ENCODE peak calls at places on chromosomes 7 and 10, in six cellular contexts. One of them, this sample, is unnamed. For H3K9me3, the result is how much of the 10 kb centered on the place peaks cover.

GRCh38 chr7:20191044-20191867 is 25.9 kb downstream of the MACC1 start:
- DNase-seq in endodermal cell: peak
- DNase-seq in testis: no peak
- DNase-seq in aorta: no peak
- DNase-seq in lung: no peak
- DNase-seq in left ventricle myocardium inferior: no peak
- DNase-seq in this sample: no peak

GRCh38 chr7:77696643-77697534 is 630 bp downstream of the RSBN1L start:
- DNase-seq in endodermal cell: peak
- DNase-seq in testis: peak
- DNase-seq in aorta: peak
- DNase-seq in lung: peak
- DNase-seq in left ventricle myocardium inferior: peak
- DNase-seq in this sample: peak

GRCh38 chr7:314853-315252 is 24.9 kb downstream of the FOXL3 start:
- DNase-seq in endodermal cell: no peak
- DNase-seq in testis: no peak
- DNase-seq in aorta: no peak
- DNase-seq in lung: no peak
- DNase-seq in left ventricle myocardium inferior: no peak
- DNase-seq in this sample: no peak

GRCh38 chr10:27481486-27481885 is 22.6 kb upstream of the RAB18 start:
- DNase-seq in endodermal cell: no peak
- DNase-seq in testis: no peak
- DNase-seq in aorta: no peak
- DNase-seq in lung: no peak
- DNase-seq in left ventricle myocardium inferior: no peak
- DNase-seq in this sample: no peak

GRCh38 chr10:22325948-22326702 is 5.2 kb downstream of the BMI1 start:
- DNase-seq in endodermal cell: no peak
- DNase-seq in testis: peak
- DNase-seq in aorta: peak
- DNase-seq in lung: no peak
- DNase-seq in left ventricle myocardium inferior: no peak
- DNase-seq in this sample: no peak

GRCh38 chr7:27948856-27949255 is 208.9 kb downstream of the TAX1BP1 start:
- DNase-seq in endodermal cell: no peak
- DNase-seq in testis: no peak
- DNase-seq in aorta: no peak
- DNase-seq in lung: no peak
- DNase-seq in left ventricle myocardium inferior: no peak
- DNase-seq in this sample: no peak

GRCh38 chr10:92567952-92568600 is 5.8 kb downstream of the IDE start:
- DNase-seq in endodermal cell: no peak
- DNase-seq in testis: no peak
- DNase-seq in aorta: no peak
- DNase-seq in lung: no peak
- DNase-seq in left ventricle myocardium inferior: no peak
- DNase-seq in this sample: no peak

GRCh38 chr10:84159076-84159475 is 14.5 kb upstream of the GPR15LG start:
- DNase-seq in endodermal cell: no peak
- DNase-seq in testis: no peak
- DNase-seq in aorta: no peak
- DNase-seq in lung: no peak
- DNase-seq in left ventricle myocardium inferior: no peak
- DNase-seq in this sample: no peak

GRCh38 chr10:87702973-87703294 is 43.3 kb downstream of the PAPSS2 start:
- DNase-seq in endodermal cell: no peak
- DNase-seq in testis: no peak
- DNase-seq in aorta: no peak
- DNase-seq in lung: no peak
- DNase-seq in left ventricle myocardium inferior: no peak
- DNase-seq in this sample: no peak

GRCh38 chr7:3157541-3158287 is 114.0 kb upstream of the CARD11 start:
- DNase-seq in endodermal cell: no peak
- DNase-seq in testis: no peak
- DNase-seq in aorta: peak
- DNase-seq in lung: no peak
- DNase-seq in left ventricle myocardium inferior: no peak
- DNase-seq in this sample: no peak

GRCh38 chr7:101506531-101506930 is 122.6 kb downstream of the MYL10 start:
- DNase-seq in endodermal cell: no peak
- DNase-seq in testis: no peak
- DNase-seq in aorta: no peak
- DNase-seq in lung: no peak
- DNase-seq in left ventricle myocardium inferior: no peak
- DNase-seq in this sample: no peak

GRCh38 chr10:3542185-3542611 is 242.8 kb downstream of the KLF6 start:
- DNase-seq in endodermal cell: no peak
- DNase-seq in testis: no peak
- DNase-seq in aorta: peak
- DNase-seq in lung: peak
- DNase-seq in left ventricle myocardium inferior: no peak
- DNase-seq in this sample: no peak

GRCh38 chr10:95831515-95831914 is 75.6 kb downstream of the ENTPD1 start:
- DNase-seq in endodermal cell: no peak
- DNase-seq in testis: no peak
- DNase-seq in aorta: no peak
- DNase-seq in lung: no peak
- DNase-seq in left ventricle myocardium inferior: no peak
- DNase-seq in this sample: no peak

GRCh38 chr7:11341285-11341944 is 367.7 kb downstream of the PHF14 start:
- DNase-seq in endodermal cell: no peak
- DNase-seq in testis: peak
- DNase-seq in aorta: no peak
- DNase-seq in lung: no peak
- DNase-seq in left ventricle myocardium inferior: no peak
- DNase-seq in this sample: no peak

GRCh38 chr7:11345621-11346020 is 371.9 kb downstream of the PHF14 start:
- DNase-seq in endodermal cell: no peak
- DNase-seq in testis: no peak
- DNase-seq in aorta: no peak
- DNase-seq in lung: no peak
- DNase-seq in left ventricle myocardium inferior: no peak
- DNase-seq in this sample: no peak

GRCh38 chr7:11346312-11346711 is 372.6 kb downstream of the PHF14 start:
- DNase-seq in endodermal cell: no peak
- DNase-seq in testis: no peak
- DNase-seq in aorta: no peak
- DNase-seq in lung: no peak
- DNase-seq in left ventricle myocardium inferior: no peak
- DNase-seq in this sample: no peak

GRCh38 chr7:11343818-11344413 is 370.2 kb downstream of the PHF14 start:
- DNase-seq in endodermal cell: no peak
- DNase-seq in testis: no peak
- DNase-seq in aorta: no peak
- DNase-seq in lung: no peak
- DNase-seq in left ventricle myocardium inferior: no peak
- DNase-seq in this sample: no peak

DNA sequence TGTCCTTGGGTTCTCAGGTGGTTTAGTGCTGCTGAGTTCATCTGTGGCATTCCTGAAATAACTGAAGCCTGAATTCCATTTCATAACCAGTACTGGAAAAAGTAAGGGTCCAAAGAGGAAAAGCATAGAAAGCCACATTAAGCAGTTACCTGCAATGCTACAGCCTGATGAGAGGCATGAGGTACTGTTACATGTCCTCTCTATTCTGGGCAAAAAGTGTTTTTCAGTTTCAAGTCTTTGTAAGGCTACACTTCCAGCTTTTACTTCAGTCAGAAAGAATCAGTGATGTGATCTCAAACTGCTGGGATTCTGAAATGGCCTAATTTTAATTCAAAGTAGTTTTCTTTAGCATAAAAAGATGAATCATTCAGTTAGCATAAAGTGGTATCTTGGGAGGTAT is 369.5 kb downstream of the PHF14 start:
- DNase-seq in endodermal cell: no peak
- DNase-seq in testis: no peak
- DNase-seq in aorta: no peak
- DNase-seq in lung: no peak
- DNase-seq in left ventricle myocardium inferior: no peak
- DNase-seq in this sample: no peak
- H3K27ac ChIP-seq in endodermal cell: no peak
- H3K27ac ChIP-seq in testis: no peak
- H3K27ac ChIP-seq in aorta: no peak
- H3K27ac ChIP-seq in lung: no peak
- H3K27ac ChIP-seq in left ventricle myocardium inferior: no peak
- H3K27ac ChIP-seq in this sample: no peak

DNA sequence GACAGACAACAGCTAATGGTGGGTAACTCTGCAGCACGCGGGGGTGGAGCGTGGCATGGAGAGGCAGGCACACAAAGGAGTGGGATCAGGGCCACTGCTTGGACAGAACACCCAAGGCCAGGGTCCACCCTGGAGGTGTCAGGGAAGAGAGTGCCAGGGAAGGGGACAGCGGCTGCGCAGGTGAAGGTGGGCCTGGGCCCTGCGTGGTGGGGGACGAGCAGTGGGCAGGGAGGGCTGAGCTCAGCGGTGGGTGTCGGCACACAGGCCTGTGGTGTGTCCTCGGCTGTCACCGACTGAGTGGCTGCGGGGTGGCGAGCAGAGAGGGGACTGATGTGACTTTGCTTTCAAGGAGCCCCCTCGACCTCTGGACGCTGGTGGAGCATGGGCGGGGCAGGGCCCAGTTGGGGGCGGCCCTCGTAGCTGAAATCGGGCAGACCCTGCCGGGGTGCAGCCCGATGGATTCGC is 8.4 kb upstream of the SCART1 start:
- DNase-seq in endodermal cell: peak
- DNase-seq in testis: no peak
- DNase-seq in aorta: peak
- DNase-seq in lung: peak
- DNase-seq in left ventricle myocardium inferior: no peak
- DNase-seq in this sample: no peak
- H3K9me3 ChIP-seq in endodermal cell: under half
- H3K9me3 ChIP-seq in testis: under half
- H3K9me3 ChIP-seq in aorta: under half
- H3K9me3 ChIP-seq in lung: under half
- H3K9me3 ChIP-seq in left ventricle myocardium inferior: half or more
- H3K9me3 ChIP-seq in this sample: under half

GRCh38 chr7:2104107-2104710 is 128.5 kb downstream of the MAD1L1 start:
- DNase-seq in endodermal cell: peak
- DNase-seq in testis: peak
- DNase-seq in aorta: peak
- DNase-seq in lung: peak
- DNase-seq in left ventricle myocardium inferior: peak
- DNase-seq in this sample: peak

GRCh38 chr7:2103071-2103898 is 129.5 kb downstream of the MAD1L1 start:
- DNase-seq in endodermal cell: no peak
- DNase-seq in testis: no peak
- DNase-seq in aorta: no peak
- DNase-seq in lung: no peak
- DNase-seq in left ventricle myocardium inferior: no peak
- DNase-seq in this sample: no peak

GRCh38 chr7:2105917-2106316 is 126.8 kb downstream of the MAD1L1 start:
- DNase-seq in endodermal cell: peak
- DNase-seq in testis: no peak
- DNase-seq in aorta: no peak
- DNase-seq in lung: no peak
- DNase-seq in left ventricle myocardium inferior: no peak
- DNase-seq in this sample: no peak

GRCh38 chr7:2105280-2105679 is 127.5 kb downstream of the MAD1L1 start:
- DNase-seq in endodermal cell: no peak
- DNase-seq in testis: no peak
- DNase-seq in aorta: no peak
- DNase-seq in lung: no peak
- DNase-seq in left ventricle myocardium inferior: no peak
- DNase-seq in this sample: no peak

GRCh38 chr7:2104716-2105115 is 128.0 kb downstream of the MAD1L1 start:
- DNase-seq in endodermal cell: no peak
- DNase-seq in testis: no peak
- DNase-seq in aorta: no peak
- DNase-seq in lung: no peak
- DNase-seq in left ventricle myocardium inferior: no peak
- DNase-seq in this sample: no peak
- H3K27ac ChIP-seq in endodermal cell: peak
- H3K27ac ChIP-seq in testis: no peak
- H3K27ac ChIP-seq in aorta: no peak
- H3K27ac ChIP-seq in lung: no peak
- H3K27ac ChIP-seq in left ventricle myocardium inferior: peak
- H3K27ac ChIP-seq in this sample: peak

DNA sequence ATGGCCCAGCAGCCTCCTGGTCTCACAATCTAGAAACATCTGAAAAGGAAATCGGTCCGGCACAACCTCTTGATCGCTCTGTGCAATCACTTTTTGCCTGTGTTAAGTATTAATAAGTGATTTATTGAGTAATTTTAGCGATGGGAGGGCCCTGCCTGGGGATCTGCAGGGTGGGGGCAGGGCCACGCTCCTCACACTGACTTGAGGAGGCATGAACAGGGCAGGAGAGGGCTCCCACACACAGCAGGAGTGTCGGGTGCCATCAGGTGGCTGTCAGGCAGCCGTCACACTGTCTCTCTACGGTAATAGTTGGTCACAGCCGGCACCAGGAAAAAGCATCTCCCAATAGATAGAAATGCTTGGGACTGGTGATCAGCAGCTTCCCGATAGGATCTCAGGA is 264.7 kb downstream of the ADARB2 start:
- DNase-seq in endodermal cell: no peak
- DNase-seq in testis: no peak
- DNase-seq in aorta: no peak
- DNase-seq in lung: no peak
- DNase-seq in left ventricle myocardium inferior: no peak
- DNase-seq in this sample: no peak
- H3K9me3 ChIP-seq in endodermal cell: under half
- H3K9me3 ChIP-seq in testis: under half
- H3K9me3 ChIP-seq in aorta: under half
- H3K9me3 ChIP-seq in lung: under half
- H3K9me3 ChIP-seq in left ventricle myocardium inferior: under half
- H3K9me3 ChIP-seq in this sample: under half

GRCh38 chr10:126080303-126080825 is 184.0 kb downstream of the FANK1 start:
- DNase-seq in endodermal cell: peak
- DNase-seq in testis: no peak
- DNase-seq in aorta: no peak
- DNase-seq in lung: no peak
- DNase-seq in left ventricle myocardium inferior: no peak
- DNase-seq in this sample: no peak

GRCh38 chr10:126073606-126074005 is 177.2 kb downstream of the FANK1 start:
- DNase-seq in endodermal cell: no peak
- DNase-seq in testis: no peak
- DNase-seq in aorta: no peak
- DNase-seq in lung: no peak
- DNase-seq in left ventricle myocardium inferior: no peak
- DNase-seq in this sample: no peak

GRCh38 chr10:126070815-126071214 is 174.5 kb downstream of the FANK1 start:
- DNase-seq in endodermal cell: no peak
- DNase-seq in testis: no peak
- DNase-seq in aorta: no peak
- DNase-seq in lung: no peak
- DNase-seq in left ventricle myocardium inferior: no peak
- DNase-seq in this sample: no peak

GRCh38 chr10:126080879-126081331 is 184.5 kb downstream of the FANK1 start:
- DNase-seq in endodermal cell: peak
- DNase-seq in testis: no peak
- DNase-seq in aorta: no peak
- DNase-seq in lung: no peak
- DNase-seq in left ventricle myocardium inferior: no peak
- DNase-seq in this sample: no peak

GRCh38 chr10:126075009-126075408 is 178.6 kb downstream of the FANK1 start:
- DNase-seq in endodermal cell: no peak
- DNase-seq in testis: no peak
- DNase-seq in aorta: no peak
- DNase-seq in lung: no peak
- DNase-seq in left ventricle myocardium inferior: no peak
- DNase-seq in this sample: no peak
- H3K27ac ChIP-seq in endodermal cell: no peak
- H3K27ac ChIP-seq in testis: no peak
- H3K27ac ChIP-seq in aorta: no peak
- H3K27ac ChIP-seq in lung: no peak
- H3K27ac ChIP-seq in left ventricle myocardium inferior: no peak
- H3K27ac ChIP-seq in this sample: no peak